ENCODE peak calls at places on chromosomes 6 and 20, in eight cellular contexts. Q is adrenal gland, H is nephron progenitor cell, B is cardiac muscle cell, I is mammary epithelial cell, A is AG10803, D is WTC11, U is mesothelial cell of epicardium. G is an unnamed sample.

GRCh38 chr6:161029195-161029809 is 37.7 kb downstream of the MAP3K4 start:
- DNase-seq in D (no peak), I (peak; percentile 30), B (peak; percentile 73), A (peak; percentile 98), H (no peak), U (no peak), Q (no peak), G (no peak)

GRCh38 chr6:170152111-170152926 is 138.6 kb downstream of the DLL1 start:
- DNase-seq in D (no peak), B (no peak), A (no peak), I (no peak), U (no peak), H (no peak), Q (peak; percentile 35), G (no peak)

GRCh38 chr20:32672982-32673727 is 586 bp downstream of the C20orf203 start:
- DNase-seq in A (no peak), D (peak; percentile 38), H (no peak), U (no peak), B (no peak), Q (no peak), I (no peak), G (no peak)

GRCh38 chr6:136317023-136317649 is 27.5 kb upstream of the BCLAF1 start:
- DNase-seq in Q (peak; percentile 56), H (peak; percentile 47), I (peak; percentile 57), A (peak; percentile 59), U (no peak), D (peak; percentile 60), B (peak; percentile 77), G (no peak)

GRCh38 chr6:52909131-52909530 is 367 bp downstream of the GSTA3 start:
- DNase-seq in A (no peak), Q (no peak), U (no peak), D (no peak), H (no peak), B (no peak), I (no peak), G (no peak)

GRCh38 chr6:66376021-66376420 is 669.0 kb upstream of the EYS start:
- DNase-seq in H (no peak), Q (no peak), A (peak; percentile 3), D (no peak), U (no peak), I (no peak), B (no peak), G (no peak)

GRCh38 chr6:71012871-71013456 is 56.1 kb upstream of the B3GAT2 start:
- DNase-seq in Q (peak; percentile 19), B (peak; percentile 70), D (no peak), H (peak; percentile 35), I (peak; percentile 50), A (peak; percentile 44), U (no peak), G (no peak)

GRCh38 chr20:50744143-50744792 is 12.9 kb downstream of the PARD6B start:
- DNase-seq in B (peak; percentile 93), H (peak; percentile 38), I (peak; percentile 89), D (no peak), A (peak; percentile 83), U (no peak), Q (peak; percentile 87), G (no peak)

GRCh38 chr20:53839423-53840176 is 230.8 kb downstream of the BCAS1 start:
- DNase-seq in Q (no peak), B (no peak), I (no peak), D (no peak), H (no peak), A (no peak), U (no peak), G (no peak)

GRCh38 chr6:158233214-158233795 is 65.2 kb downstream of the GTF2H5 start:
- DNase-seq in D (no peak), I (peak; percentile 11), Q (no peak), B (no peak), A (no peak), U (no peak), H (peak; percentile 23), G (no peak)

GRCh38 chr20:10788055-10788454 is 114.3 kb upstream of the JAG1 start:
- DNase-seq in A (no peak), U (no peak), I (no peak), B (no peak), H (no peak), Q (no peak), D (no peak), G (no peak)

GRCh38 chr6:169899481-169900145 is 148.2 kb downstream of the ERMARD start:
- DNase-seq in A (no peak), U (no peak), H (no peak), I (no peak), D (no peak), B (no peak), Q (no peak), G (no peak)

GRCh38 chr6:151679081-151679480 is 128.4 kb upstream of the ESR1 start:
- DNase-seq in H (no peak), Q (peak; percentile 74), U (no peak), I (peak; percentile 26), D (no peak), B (peak; percentile 54), A (peak; percentile 88), G (no peak)

GRCh38 chr6:123895346-123895745 is 91.7 kb downstream of the NKAIN2 start:
- DNase-seq in I (peak; percentile 2), Q (no peak), B (no peak), U (no peak), H (no peak), A (no peak), D (no peak), G (no peak)

GRCh38 chr6:161011509-161012480 is 20.2 kb downstream of the MAP3K4 start:
- DNase-seq in Q (no peak), B (peak; percentile 71), I (no peak), U (no peak), H (no peak), D (peak; percentile 38), A (no peak), G (no peak)

GRCh38 chr6:36730424-36731380 is 33.1 kb downstream of the RAB44 start:
- DNase-seq in B (no peak), Q (no peak), H (no peak), I (no peak), D (no peak), A (no peak), U (no peak), G (no peak)

GRCh38 chr6:107871981-107872380 is 47.9 kb upstream of the SCML4 start:
- DNase-seq in I (no peak), H (no peak), D (no peak), B (peak; percentile 35), A (no peak), Q (no peak), U (no peak), G (no peak)

GRCh38 chr6:107867302-107867615 is 43.1 kb upstream of the SCML4 start:
- DNase-seq in H (no peak), I (no peak), Q (no peak), A (no peak), D (no peak), U (no peak), B (no peak), G (no peak)

GRCh38 chr6:107868867-107869611 is 44.9 kb upstream of the SCML4 start:
- DNase-seq in D (no peak), B (no peak), H (no peak), U (no peak), I (no peak), Q (no peak), A (no peak), G (no peak)

GRCh38 chr6:107870379-107870778 is 46.3 kb upstream of the SCML4 start:
- DNase-seq in U (no peak), I (peak; percentile 39), A (no peak), Q (no peak), B (peak; percentile 31), H (no peak), D (no peak), G (no peak)

GRCh38 chr6:107869871-107870270 is 45.8 kb upstream of the SCML4 start:
- DNase-seq in D (no peak), B (no peak), Q (no peak), H (no peak), I (no peak), U (no peak), A (no peak), G (no peak)
- TF ChIP-seq CTCF in D (no peak), B (no peak), Q (no peak), H (no peak), I (no peak), U (no peak), A (no peak), G (no peak)

GRCh38 chr6:33324139-33324538 is 6.6 kb upstream of the ZBTB22 start:
- DNase-seq in I (no peak), Q (no peak), B (no peak), D (no peak), U (no peak), H (no peak), A (no peak), G (no peak)

GRCh38 chr6:33330736-33331135 is 13.2 kb upstream of the ZBTB22 start:
- DNase-seq in A (no peak), I (no peak), D (no peak), B (no peak), Q (no peak), U (no peak), H (no peak), G (no peak)

GRCh38 chr6:33323623-33323948 is 6.0 kb upstream of the ZBTB22 start:
- DNase-seq in D (no peak), B (no peak), U (no peak), Q (no peak), H (no peak), A (no peak), I (no peak), G (no peak)

GRCh38 chr6:33329058-33329457 is 11.5 kb upstream of the ZBTB22 start:
- DNase-seq in I (no peak), H (no peak), A (no peak), B (no peak), U (no peak), Q (no peak), D (no peak), G (no peak)
- TF ChIP-seq CTCF in I (no peak), H (no peak), A (no peak), B (no peak), U (no peak), Q (no peak), D (no peak), G (no peak)

DNA sequence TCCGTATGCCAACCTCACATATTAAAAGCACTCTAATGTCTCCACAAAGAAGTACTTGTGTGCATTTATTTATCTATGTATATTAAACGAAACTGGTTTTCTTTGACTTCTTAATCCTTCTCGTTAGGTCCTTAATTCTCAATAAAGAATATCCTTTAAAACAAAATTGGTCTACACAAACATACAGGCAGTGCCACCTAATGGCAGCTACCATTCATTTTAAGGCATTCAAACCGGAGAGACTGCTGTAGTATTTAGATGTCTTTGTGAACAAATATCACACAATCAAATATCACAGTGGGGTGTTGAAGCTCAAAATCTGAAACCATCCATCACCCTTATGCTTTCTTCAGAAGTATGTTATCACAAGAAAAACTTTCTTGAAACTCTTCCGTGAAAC is 96.6 kb upstream of the IRAK1BP1 start:
- DNase-seq in B (no peak), I (no peak), U (no peak), H (no peak), A (no peak), Q (no peak), D (no peak), G (no peak)
- TF ChIP-seq CTCF in B (no peak), I (no peak), U (no peak), H (no peak), A (no peak), Q (no peak), D (no peak), G (no peak)

GRCh38 chr6:112457891-112458290 is 110.8 kb downstream of the RFPL4B start:
- DNase-seq in A (peak; percentile 58), Q (no peak), U (no peak), H (no peak), D (no peak), B (no peak), I (no peak), G (no peak)
- TF ChIP-seq CTCF in A (no peak), Q (no peak), U (no peak), H (no peak), D (no peak), B (no peak), I (no peak), G (no peak)

G was measured in omental fat pad.